ENCODE peak calls at places on chromosome 2, in five cellular contexts. T is T-helper 1 cell, N is bronchial epithelial cell, K is NCI-H1105, I is choroid plexus epithelial cell. Z is an unnamed sample.

GRCh38 chr2:174630097-174630496 is 32.5 kb upstream of the WIPF1 start:
- DNase-seq in K (no peak), I (no peak), N (no peak), T (no peak), Z (no peak)

GRCh38 chr2:191245869-191246531 is 796 bp downstream of the MYO1B start:
- DNase-seq in N (peak), K (peak), T (no peak), I (peak), Z (no peak)

GRCh38 chr2:14781148-14781547 is 148.6 kb downstream of the LRATD1 start:
- DNase-seq in N (peak), T (no peak), K (peak), I (no peak), Z (no peak)

GRCh38 chr2:20343128-20343527 is 7.5 kb downstream of the PUM2 start:
- DNase-seq in N (peak), I (peak), K (no peak), T (no peak), Z (no peak)

GRCh38 chr2:130327703-130328527 is 14.8 kb upstream of the IMP4 start:
- DNase-seq in T (no peak), K (no peak), N (peak), I (peak), Z (no peak)

GRCh38 chr2:31347788-31348187 is 66.8 kb downstream of the XDH start:
- DNase-seq in T (no peak), I (peak), N (no peak), K (no peak), Z (no peak)

GRCh38 chr2:17303496-17303895 is 214.7 kb downstream of the RAD51AP2 start:
- DNase-seq in N (peak), K (no peak), I (peak), T (no peak), Z (no peak)

GRCh38 chr2:45637440-45637839 is 14.0 kb upstream of the PRKCE start:
- DNase-seq in T (no peak), I (peak), N (peak), K (no peak), Z (no peak)

GRCh38 chr2:113211226-113212105 is 37.7 kb downstream of the PSD4 start:
- DNase-seq in N (peak), K (no peak), T (no peak), I (no peak), Z (no peak)

GRCh38 chr2:207765541-207765940 is 4.2 kb downstream of the FZD5 start:
- DNase-seq in I (no peak), K (no peak), T (no peak), N (no peak), Z (no peak)

GRCh38 chr2:177606636-177607035 is 214.1 kb downstream of the AGPS start:
- DNase-seq in I (peak), T (no peak), K (no peak), N (no peak), Z (no peak)

GRCh38 chr2:235666240-235666781 is 172.5 kb downstream of the AGAP1 start:
- DNase-seq in K (peak), I (peak), N (peak), T (no peak), Z (no peak)

GRCh38 chr2:162518894-162519293 is 175.0 kb downstream of the GCA start:
- DNase-seq in I (no peak), K (no peak), N (no peak), T (no peak), Z (no peak)

GRCh38 chr2:135052997-135053474 is 944 bp downstream of the RAB3GAP1 start:
- DNase-seq in K (no peak), T (no peak), N (peak), I (peak), Z (no peak)

GRCh38 chr2:14288016-14288415 is 344.5 kb upstream of the LRATD1 start:
- DNase-seq in I (no peak), N (peak), T (no peak), K (peak), Z (no peak)

GRCh38 chr2:9768388-9768787 is 74.9 kb upstream of the TAF1B start:
- DNase-seq in T (no peak), K (peak), N (no peak), I (peak), Z (no peak)